ENCODE peak calls at places on chromosomes 5 and 9, in four cellular contexts. K, Z, L and U are unnamed samples.

GRCh38 chr5:102715405-102715804 is 39.7 kb upstream of the PAM start:
- DNase-seq in Z (peak; percentile 73), K (peak; percentile 92), L (peak; percentile 39), U (peak; percentile 78)

GRCh38 chr9:37371565-37372464 is 50.7 kb upstream of the GRHPR start:
- DNase-seq in L (no peak), K (peak; percentile 42), Z (no peak), U (no peak)

GRCh38 chr5:135724475-135725065 is 109.9 kb upstream of the SLC25A48 start:
- DNase-seq in Z (no peak), L (no peak), K (no peak), U (no peak)

GRCh38 chr9:134547161-134548100 is 94.2 kb upstream of the COL5A1 start:
- DNase-seq in Z (no peak), K (no peak), L (no peak), U (no peak)

GRCh38 chr9:70079364-70080103 is 35.9 kb downstream of the MAMDC2 start:
- DNase-seq in K (peak; percentile 76), L (peak; percentile 20), Z (no peak), U (peak; percentile 65)

GRCh38 chr5:148937239-148937638 is 110.8 kb downstream of the ADRB2 start:
- DNase-seq in K (no peak), L (no peak), Z (no peak), U (peak; percentile 74)

GRCh38 chr5:32020971-32021370 is 153.1 kb downstream of the GOLPH3 start:
- DNase-seq in L (no peak), Z (no peak), K (no peak), U (no peak)

GRCh38 chr5:1651971-1652872 is 128.5 kb upstream of the LPCAT1 start:
- DNase-seq in K (no peak), Z (no peak), L (no peak), U (no peak)

GRCh38 chr9:124695280-124695890 is 75.7 kb downstream of the NR6A1 start:
- DNase-seq in Z (no peak), K (peak; percentile 84), L (no peak), U (peak; percentile 31)